ENCODE peak calls at places on chromosomes 2 and 18, in five cellular contexts. A is upper lobe of left lung, Q is GM12878, F is K562, O is HepG2. I is an unnamed sample.

GRCh38 chr2:36376992-36377738 is 21.6 kb downstream of the CRIM1 start:
- ATAC-seq in A (peak), F (no peak), O (no peak), Q (no peak), I (no peak)

GRCh38 chr2:190663348-190663747 is 14.5 kb downstream of the NAB1 start:
- ATAC-seq in A (no peak), Q (peak), F (no peak), O (no peak), I (no peak)

GRCh38 chr2:160194351-160194750 is 5.7 kb downstream of the ITGB6 start:
- ATAC-seq in O (no peak), Q (no peak), A (no peak), F (no peak), I (no peak)

GRCh38 chr2:236661762-236662110 is 92.1 kb downstream of the ACKR3 start:
- ATAC-seq in A (no peak), O (no peak), Q (no peak), F (no peak), I (peak)

GRCh38 chr2:23235292-23235691 is 149.7 kb upstream of the KLHL29 start:
- ATAC-seq in A (no peak), Q (no peak), O (no peak), F (no peak), I (no peak)

GRCh38 chr2:27306136-27306535 is 2.1 kb downstream of the UCN start:
- ATAC-seq in A (no peak), F (no peak), O (peak), Q (no peak), I (no peak)

GRCh38 chr2:88281302-88282217 is 111.4 kb downstream of the THNSL2 start:
- ATAC-seq in Q (no peak), O (no peak), A (peak), F (no peak), I (peak)

GRCh38 chr2:39431592-39432316 is 5.3 kb downstream of the MAP4K3 start:
- ATAC-seq in Q (peak), F (no peak), A (no peak), O (no peak), I (peak)

GRCh38 chr2:70596739-70597138 is 43.1 kb upstream of the TGFA start:
- ATAC-seq in Q (no peak), O (no peak), F (no peak), A (peak), I (no peak)

GRCh38 chr2:23211987-23212583 is 172.9 kb upstream of the KLHL29 start:
- ATAC-seq in F (no peak), A (no peak), O (no peak), Q (no peak), I (no peak)

DNA sequence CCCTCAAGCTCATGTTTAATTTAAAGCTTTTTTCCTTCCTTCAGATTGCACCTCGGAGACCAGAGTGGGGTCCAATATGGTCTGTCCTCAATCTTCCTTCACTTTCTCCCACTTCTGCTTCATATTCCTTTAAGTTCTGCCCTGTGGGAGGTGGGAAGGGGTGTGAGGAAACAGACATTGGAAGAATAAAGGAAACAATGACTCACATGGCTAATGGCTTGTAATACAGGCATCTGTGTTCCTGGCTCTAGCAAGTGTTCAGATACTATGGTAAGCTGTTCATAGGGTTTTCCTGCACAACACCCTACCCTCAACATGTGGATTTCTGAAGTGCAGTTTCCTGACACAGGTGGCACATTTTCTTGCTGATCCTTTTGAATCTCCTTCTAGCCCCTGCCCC is 209.5 kb downstream of the PIK3C3 start:
- ATAC-seq in O (no peak), F (no peak), Q (no peak), A (no peak), I (no peak)
- TF ChIP-seq EP300 in O (no peak), F (no peak), Q (no peak), A (no peak), I (no peak)

GRCh38 chr2:145909781-145910180 is 1389.9 kb upstream of the ZEB2 start:
- ATAC-seq in F (no peak), Q (no peak), A (no peak), O (no peak), I (no peak)
- TF ChIP-seq POLR2AphosphoS5 in F (no peak), Q (no peak), A (no peak), O (no peak), I (no peak)

DNA sequence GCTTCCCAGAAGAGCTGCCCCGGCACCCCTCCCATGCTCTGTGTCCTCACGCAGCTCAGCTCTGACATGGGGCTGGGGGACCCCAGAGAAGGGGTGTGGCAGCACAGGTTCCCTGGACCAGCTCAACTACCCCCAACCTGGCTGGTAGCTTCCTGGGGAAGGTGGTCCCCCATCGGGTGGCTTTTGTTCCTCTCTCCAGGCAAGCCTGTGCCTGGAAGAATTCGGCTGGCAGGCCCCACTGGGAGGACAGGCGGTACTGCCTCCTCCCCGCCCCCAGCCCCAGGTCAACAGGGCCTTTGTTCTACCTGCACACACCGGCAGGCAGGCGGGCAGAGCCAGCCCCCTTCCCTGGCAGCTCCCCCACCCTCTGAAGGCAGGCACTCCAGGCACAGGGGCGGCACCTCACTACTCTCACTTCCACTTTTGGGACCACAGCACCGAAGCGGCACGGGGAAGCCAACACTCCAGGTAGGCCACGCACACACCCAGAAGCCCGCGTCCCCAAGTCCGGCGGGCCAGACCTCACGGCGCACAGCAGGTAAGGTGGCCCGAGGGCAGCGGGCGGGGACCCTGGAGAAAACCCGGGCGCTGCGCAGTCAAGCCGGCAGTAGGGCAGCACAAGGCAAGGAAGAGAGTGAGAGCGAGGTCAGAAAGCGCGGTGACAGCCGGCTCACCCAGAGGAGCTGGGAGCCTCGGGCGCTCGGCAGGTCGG is 1.3 kb downstream of the HS6ST1 start:
- ATAC-seq in F (no peak), O (peak), A (no peak), Q (peak), I (no peak)
- TF ChIP-seq EP300 in F (no peak), O (peak), A (no peak), Q (peak), I (no peak)

GRCh38 chr2:200459101-200459500 is 50.8 kb downstream of the KCTD18 start:
- ATAC-seq in O (no peak), A (no peak), Q (no peak), F (no peak), I (no peak)
- TF ChIP-seq POLR2AphosphoS5 in O (no peak), A (no peak), Q (no peak), F (no peak), I (no peak)

DNA sequence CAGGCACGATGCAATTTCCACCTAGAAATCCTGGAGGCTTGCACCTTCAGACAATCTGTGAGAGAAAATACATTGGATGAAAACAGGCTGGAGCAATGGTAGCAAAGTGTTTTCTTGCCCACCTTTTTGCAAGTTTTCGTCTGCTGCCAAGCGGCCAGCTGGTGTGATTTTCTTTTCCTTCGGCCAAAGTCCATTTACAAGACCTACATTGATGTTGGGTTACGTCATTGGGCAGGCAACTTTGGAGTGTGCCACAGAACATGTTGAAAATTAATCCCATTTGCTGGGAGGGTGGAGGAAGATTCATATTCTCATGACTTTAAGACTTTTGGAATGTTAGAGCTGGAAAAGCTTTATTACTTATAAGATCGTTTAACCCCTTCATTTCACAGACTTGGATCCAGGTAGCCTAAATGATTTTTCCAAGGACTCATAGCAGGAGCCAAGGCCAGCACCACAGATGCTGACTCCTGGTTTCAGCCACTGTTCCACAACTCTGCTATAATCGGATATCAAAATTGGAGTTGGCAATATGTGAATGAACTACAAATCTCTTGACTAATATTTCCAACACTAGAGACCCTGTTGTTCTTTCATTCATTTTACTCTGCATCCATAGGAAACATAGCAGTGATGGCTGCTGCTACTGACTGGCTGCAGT is 352.1 kb downstream of the RND3 start:
- ATAC-seq in Q (no peak), O (no peak), F (no peak), A (no peak), I (no peak)
- TF ChIP-seq EP300 in Q (no peak), O (no peak), F (no peak), A (no peak), I (no peak)

GRCh38 chr2:100822587-100823248 is 2.8 kb downstream of the NPAS2 start:
- ATAC-seq in A (no peak), O (no peak), Q (no peak), F (no peak), I (no peak)
- TF ChIP-seq POLR2AphosphoS5 in A (no peak), O (no peak), Q (no peak), F (no peak), I (peak)

GRCh38 chr2:220300806-220301205 is 673.4 kb downstream of the SLC4A3 start:
- ATAC-seq in F (no peak), Q (no peak), A (no peak), O (no peak), I (no peak)

GRCh38 chr2:220293966-220294365 is 666.5 kb downstream of the SLC4A3 start:
- ATAC-seq in A (no peak), F (no peak), Q (no peak), O (no peak), I (no peak)

GRCh38 chr2:220302756-220303155 is 675.3 kb downstream of the SLC4A3 start:
- ATAC-seq in F (no peak), O (no peak), Q (no peak), A (no peak), I (no peak)

GRCh38 chr2:220296174-220296573 is 668.7 kb downstream of the SLC4A3 start:
- ATAC-seq in O (no peak), Q (no peak), F (no peak), A (no peak), I (no peak)

GRCh38 chr2:220297093-220297492 is 669.7 kb downstream of the SLC4A3 start:
- ATAC-seq in A (no peak), O (no peak), Q (no peak), F (no peak), I (no peak)
- TF ChIP-seq EP300 in A (no peak), O (no peak), Q (no peak), F (no peak), I (no peak)

I was measured in gastroesophageal sphincter.